ENCODE peak calls at places on chromosome 15, in four cellular contexts. S is stromal cell of bone marrow, N is NCI-H1694 treated with DMSO at 0.1 percent for 48 hours, B is AG09309. K is an unnamed sample.

GRCh38 chr15:63797103-63797502 is 36.6 kb downstream of the HERC1 start:
- DNase-seq in S (no peak), N (no peak), B (no peak), K (no peak)

GRCh38 chr15:67744331-67745058 is 80.8 kb upstream of the SKOR1 start:
- DNase-seq in S (no peak), N (no peak), B (no peak), K (no peak)

GRCh38 chr15:90744759-90745402 is 27.7 kb downstream of the BLM start:
- DNase-seq in S (no peak), N (no peak), B (no peak), K (no peak)

GRCh38 chr15:66472176-66472999 is 25.2 kb downstream of the SNAPC5 start:
- DNase-seq in S (peak; percentile 13), N (no peak), B (no peak), K (peak; percentile 22)

GRCh38 chr15:39360417-39360816 is 220.5 kb upstream of the THBS1 start:
- DNase-seq in S (no peak), N (no peak), B (no peak), K (no peak)

GRCh38 chr15:53218996-53219580 is 429.0 kb upstream of the ONECUT1 start:
- DNase-seq in S (no peak), N (no peak), B (no peak), K (no peak)

GRCh38 chr15:56786966-56787365 is 53.7 kb upstream of the ZNF280D start:
- DNase-seq in S (no peak), N (no peak), B (no peak), K (no peak)

GRCh38 chr15:74482661-74483060 is 21.7 kb upstream of the UBL7 start:
- DNase-seq in S (no peak), N (no peak), B (no peak), K (no peak)

GRCh38 chr15:98231696-98232440 is 271.4 kb downstream of the ARRDC4 start:
- DNase-seq in S (no peak), N (no peak), B (no peak), K (no peak)

GRCh38 chr15:64624242-64624641 is 151.1 kb downstream of the RBPMS2 start:
- DNase-seq in S (no peak), N (no peak), B (no peak), K (no peak)

GRCh38 chr15:28094732-28095521 is 4.2 kb downstream of the OCA2 start:
- DNase-seq in S (no peak), N (no peak), B (no peak), K (no peak)

GRCh38 chr15:74801311-74801997 is 11.2 kb upstream of the LMAN1L start:
- DNase-seq in S (no peak), N (no peak), B (no peak), K (no peak)

GRCh38 chr15:31268108-31268501 is 58.5 kb upstream of the KLF13 start:
- DNase-seq in S (no peak), N (no peak), B (no peak), K (no peak)

GRCh38 chr15:49458145-49458544 is 35.1 kb downstream of the FGF7 start:
- DNase-seq in S (no peak), N (no peak), B (no peak), K (no peak)

GRCh38 chr15:92848852-92849598 is 51.1 kb upstream of the CHD2 start:
- DNase-seq in S (no peak), N (no peak), B (peak; percentile 53), K (peak; percentile 48)

GRCh38 chr15:95202569-95203349 is 971.4 kb downstream of the MCTP2 start:
- DNase-seq in S (peak; percentile 3), N (no peak), B (no peak), K (no peak)